ENCODE peak calls at places on chromosomes 6 and 20, in nine cellular contexts. K is heart right ventricle, Z is HCT116, Y is cardiac muscle cell, O is mucosa of descending colon, S is astrocyte of the spinal cord, D is psoas muscle, U is brain microvascular endothelial cell, H is AG04449. A is an unnamed sample.

GRCh38 chr6:10633216-10633615 is 61.2 kb downstream of the C6orf52 start:
- DNase-seq in K (no peak), U (peak; percentile 77), Z (peak; percentile 60), H (peak; percentile 44), S (peak; percentile 85), Y (peak; percentile 1), D (no peak), O (no peak), A (no peak)

GRCh38 chr6:20463396-20463795 is 61.7 kb downstream of the E2F3 start:
- DNase-seq in O (no peak), D (no peak), H (no peak), K (no peak), S (no peak), Y (no peak), U (no peak), Z (no peak), A (no peak)

GRCh38 chr6:15399651-15400470 is 154.0 kb downstream of the JARID2 start:
- DNase-seq in S (peak; percentile 88), U (peak; percentile 83), Y (peak; percentile 92), Z (no peak), O (peak; percentile 68), D (peak; percentile 85), H (no peak), K (peak; percentile 67), A (no peak)

GRCh38 chr6:31578461-31579118 is 3.2 kb downstream of the TNF start:
- DNase-seq in U (no peak), D (no peak), O (no peak), S (no peak), K (no peak), Z (no peak), H (no peak), Y (no peak), A (no peak)

GRCh38 chr6:1720620-1721322 is 111.1 kb downstream of the FOXC1 start:
- DNase-seq in S (no peak), U (no peak), Y (no peak), K (no peak), O (no peak), D (no peak), Z (no peak), H (no peak), A (no peak)

GRCh38 chr6:160667854-160668481 is 3.9 kb upstream of the LPA start:
- DNase-seq in Y (no peak), U (no peak), O (peak; percentile 8), Z (peak; percentile 35), K (no peak), H (no peak), D (no peak), S (no peak), A (no peak)

GRCh38 chr6:123744840-123745239 is 58.8 kb upstream of the NKAIN2 start:
- DNase-seq in U (no peak), Z (no peak), O (no peak), K (no peak), S (no peak), Y (no peak), D (no peak), H (no peak), A (no peak)

GRCh38 chr6:142846459-142846831 is 98.5 kb downstream of the HIVEP2 start:
- DNase-seq in U (no peak), S (no peak), K (no peak), Z (no peak), H (no peak), Y (peak; percentile 59), O (no peak), D (no peak), A (no peak)

GRCh38 chr6:106547053-106547414 is 82.3 kb downstream of the RTN4IP1 start:
- DNase-seq in S (no peak), Z (peak; percentile 49), U (no peak), Y (no peak), K (no peak), H (no peak), D (no peak), O (no peak), A (no peak)

GRCh38 chr6:18155273-18155863 is at the start of gene KDM1B:
- DNase-seq in Y (peak; percentile 99), D (peak; percentile 99), K (no peak), H (peak; percentile 85), U (peak; percentile 96), S (peak; percentile 99), Z (peak; percentile 94), O (no peak), A (peak; percentile 99)

GRCh38 chr20:34069341-34070078 is 42.5 kb downstream of the EIF2S2 start:
- DNase-seq in D (peak; percentile 79), O (peak; percentile 86), U (peak; percentile 65), Z (peak; percentile 68), S (peak; percentile 86), H (no peak), Y (peak; percentile 90), K (peak; percentile 48), A (no peak)

GRCh38 chr20:11195899-11196558 is 522.2 kb upstream of the JAG1 start:
- DNase-seq in Y (peak; percentile 20), O (no peak), H (no peak), U (peak; percentile 68), D (no peak), K (no peak), S (peak; percentile 50), Z (no peak), A (no peak)

GRCh38 chr20:49729780-49730179 is 16.1 kb upstream of the B4GALT5 start:
- DNase-seq in D (no peak), Y (peak; percentile 76), Z (no peak), O (no peak), U (peak; percentile 6), H (peak; percentile 81), K (no peak), S (no peak), A (no peak)

GRCh38 chr6:38113810-38114577 is 294.5 kb downstream of the ZFAND3 start:
- DNase-seq in D (no peak), S (no peak), Y (no peak), Z (no peak), H (no peak), O (no peak), K (no peak), U (no peak), A (no peak)

GRCh38 chr20:51220293-51220706 is 197.4 kb upstream of the KCNG1 start:
- DNase-seq in D (no peak), H (no peak), K (peak; percentile 44), O (peak; percentile 67), Y (peak; percentile 41), S (no peak), Z (no peak), U (no peak), A (no peak)

GRCh38 chr20:52783769-52784168 is 188.4 kb upstream of the TSHZ2 start:
- DNase-seq in K (no peak), Z (no peak), H (no peak), S (no peak), U (no peak), D (no peak), O (peak; percentile 2), Y (peak; percentile 27), A (no peak)

GRCh38 chr6:111625511-111626331 is 20.0 kb upstream of the TRAF3IP2 start:
- DNase-seq in H (no peak), K (peak; percentile 42), U (peak; percentile 24), D (peak; percentile 76), S (peak; percentile 78), O (no peak), Y (peak; percentile 60), Z (no peak), A (no peak)

GRCh38 chr6:33571637-33572316 is 8.3 kb downstream of the BAK1 start:
- DNase-seq in K (no peak), H (no peak), D (no peak), U (no peak), S (no peak), Y (no peak), O (no peak), Z (no peak), A (no peak)

GRCh38 chr6:78517399-78517798 is 350.0 kb upstream of the IRAK1BP1 start:
- DNase-seq in K (no peak), H (no peak), D (no peak), Z (no peak), O (no peak), U (no peak), Y (no peak), S (no peak), A (no peak)

GRCh38 chr6:78511019-78511418 is 356.3 kb upstream of the IRAK1BP1 start:
- DNase-seq in K (no peak), O (no peak), H (no peak), Z (no peak), S (no peak), Y (no peak), D (no peak), U (no peak), A (no peak)

GRCh38 chr6:78513856-78514255 is 353.5 kb upstream of the IRAK1BP1 start:
- DNase-seq in U (no peak), S (no peak), Y (no peak), D (no peak), O (no peak), K (no peak), H (no peak), Z (peak; percentile 34), A (no peak)
- TF ChIP-seq CTCF in U (peak; percentile 33), S (no peak), Y (no peak), D (no peak), O (no peak), K (no peak), H (no peak), Z (peak; percentile 42), A (no peak)

GRCh38 chr20:41746635-41747034 is 128.5 kb upstream of the CHD6 start:
- DNase-seq in O (no peak), Z (no peak), K (no peak), S (no peak), D (no peak), H (no peak), Y (no peak), U (no peak), A (no peak)
- TF ChIP-seq CTCF in O (no peak), Z (peak; percentile 20), K (no peak), S (no peak), D (no peak), H (no peak), Y (no peak), U (no peak), A (no peak)

GRCh38 chr20:56247954-56248782 is at the start of gene MC3R:
- DNase-seq in K (peak; percentile 22), U (peak; percentile 5), Z (peak; percentile 35), H (no peak), D (no peak), O (peak; percentile 68), Y (peak; percentile 55), S (peak; percentile 3), A (no peak)
- TF ChIP-seq CTCF in K (peak; percentile 60), U (peak; percentile 48), Z (peak; percentile 86), H (peak; percentile 65), D (peak; percentile 37), O (peak; percentile 22), Y (peak; percentile 64), S (peak; percentile 60), A (peak; percentile 77)

DNA sequence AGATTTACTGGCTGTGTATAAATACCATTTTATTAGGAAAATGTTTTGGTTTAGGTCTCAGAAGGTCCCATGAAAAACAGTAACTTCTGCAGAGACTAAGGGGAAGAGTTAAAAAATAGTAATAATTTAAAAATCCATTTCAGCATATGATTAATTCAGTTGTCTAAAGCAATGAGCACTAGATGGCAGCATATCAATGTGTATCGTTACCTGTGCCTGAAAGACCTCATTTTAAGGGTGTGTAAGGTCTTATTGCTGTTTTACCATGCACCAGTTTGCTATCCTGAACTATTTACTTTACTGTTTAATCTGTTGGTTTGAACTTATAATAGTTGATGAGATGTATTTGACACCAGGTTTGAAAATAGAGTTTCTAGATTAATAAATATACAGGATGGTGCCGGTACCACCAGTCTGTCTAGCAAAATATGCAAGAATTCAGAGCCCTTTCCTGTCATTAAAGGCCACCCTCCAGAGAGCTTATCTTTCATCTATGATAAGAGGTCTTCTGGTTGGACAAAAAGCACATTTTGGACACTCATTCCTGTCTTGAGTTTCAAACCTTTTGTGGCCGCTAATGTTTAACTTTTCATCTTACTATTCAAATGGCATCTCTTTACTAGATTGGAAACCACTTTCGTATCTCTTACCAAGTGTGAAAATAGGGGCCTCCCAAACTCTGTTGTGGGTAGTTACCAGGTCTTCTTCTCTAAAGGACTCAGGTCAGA is 8.9 kb upstream of the AHI1 start:
- DNase-seq in Z (no peak), D (no peak), H (no peak), U (peak; percentile 38), O (peak; percentile 52), K (no peak), S (peak; percentile 65), Y (peak; percentile 81), A (no peak)
- TF ChIP-seq CTCF in Z (peak; percentile 69), D (peak; percentile 57), H (peak; percentile 53), U (peak; percentile 48), O (peak; percentile 31), K (peak; percentile 60), S (peak; percentile 51), Y (peak; percentile 55), A (peak; percentile 88)